ENCODE peak calls at places on chromosome 10, in six cellular contexts. One of them, this sample, is unnamed.

GRCh38 chr10:95374597-95375209 is 83.9 kb upstream of the PDLIM1 start:
- DNase-seq in adrenal gland: peak; percentile 82
- DNase-seq in transverse colon: peak; percentile 82
- DNase-seq in naive thymus-derived CD4-positive, alpha-beta T cell: no peak
- DNase-seq in gastrocnemius medialis: peak; percentile 73
- DNase-seq in Peyer's patch: peak; percentile 32
- DNase-seq in this sample: no peak

GRCh38 chr10:1605999-1606940 is 131.1 kb downstream of the ADARB2 start:
- DNase-seq in adrenal gland: no peak
- DNase-seq in transverse colon: no peak
- DNase-seq in naive thymus-derived CD4-positive, alpha-beta T cell: no peak
- DNase-seq in gastrocnemius medialis: no peak
- DNase-seq in Peyer's patch: no peak
- DNase-seq in this sample: no peak

GRCh38 chr10:18880530-18880929 is 168.1 kb upstream of the MALRD1 start:
- DNase-seq in adrenal gland: no peak
- DNase-seq in transverse colon: no peak
- DNase-seq in naive thymus-derived CD4-positive, alpha-beta T cell: no peak
- DNase-seq in gastrocnemius medialis: no peak
- DNase-seq in Peyer's patch: no peak
- DNase-seq in this sample: no peak

GRCh38 chr10:106540606-106541005 is 623.9 kb downstream of the SORCS1 start:
- DNase-seq in adrenal gland: no peak
- DNase-seq in transverse colon: no peak
- DNase-seq in naive thymus-derived CD4-positive, alpha-beta T cell: no peak
- DNase-seq in gastrocnemius medialis: no peak
- DNase-seq in Peyer's patch: no peak
- DNase-seq in this sample: no peak

GRCh38 chr10:59623100-59623822 is 86.4 kb downstream of the SLC16A9 start:
- DNase-seq in adrenal gland: no peak
- DNase-seq in transverse colon: no peak
- DNase-seq in naive thymus-derived CD4-positive, alpha-beta T cell: no peak
- DNase-seq in gastrocnemius medialis: no peak
- DNase-seq in Peyer's patch: no peak
- DNase-seq in this sample: no peak

GRCh38 chr10:71156436-71156835 is 55.9 kb upstream of the UNC5B start:
- DNase-seq in adrenal gland: no peak
- DNase-seq in transverse colon: no peak
- DNase-seq in naive thymus-derived CD4-positive, alpha-beta T cell: no peak
- DNase-seq in gastrocnemius medialis: no peak
- DNase-seq in Peyer's patch: no peak
- DNase-seq in this sample: no peak

GRCh38 chr10:102027261-102027660 is 28.7 kb downstream of the ARMH3 start:
- DNase-seq in adrenal gland: no peak
- DNase-seq in transverse colon: no peak
- DNase-seq in naive thymus-derived CD4-positive, alpha-beta T cell: no peak
- DNase-seq in gastrocnemius medialis: no peak
- DNase-seq in Peyer's patch: no peak
- DNase-seq in this sample: no peak

GRCh38 chr10:113068178-113068890 is 118.3 kb downstream of the TCF7L2 start:
- DNase-seq in adrenal gland: no peak
- DNase-seq in transverse colon: no peak
- DNase-seq in naive thymus-derived CD4-positive, alpha-beta T cell: no peak
- DNase-seq in gastrocnemius medialis: no peak
- DNase-seq in Peyer's patch: no peak
- DNase-seq in this sample: no peak

GRCh38 chr10:49334993-49335972 is 36.3 kb downstream of the C10orf71 start:
- DNase-seq in adrenal gland: no peak
- DNase-seq in transverse colon: no peak
- DNase-seq in naive thymus-derived CD4-positive, alpha-beta T cell: no peak
- DNase-seq in gastrocnemius medialis: no peak
- DNase-seq in Peyer's patch: no peak
- DNase-seq in this sample: no peak

GRCh38 chr10:60810437-60811182 is 32.3 kb downstream of the CDK1 start:
- DNase-seq in adrenal gland: no peak
- DNase-seq in transverse colon: no peak
- DNase-seq in naive thymus-derived CD4-positive, alpha-beta T cell: no peak
- DNase-seq in gastrocnemius medialis: peak; percentile 23
- DNase-seq in Peyer's patch: no peak
- DNase-seq in this sample: no peak

GRCh38 chr10:79329529-79329928 is 17.7 kb upstream of the PPIF start:
- DNase-seq in adrenal gland: no peak
- DNase-seq in transverse colon: no peak
- DNase-seq in naive thymus-derived CD4-positive, alpha-beta T cell: no peak
- DNase-seq in gastrocnemius medialis: no peak
- DNase-seq in Peyer's patch: no peak
- DNase-seq in this sample: no peak

GRCh38 chr10:80498833-80499671 is 38.6 kb upstream of the SH2D4B start:
- DNase-seq in adrenal gland: peak; percentile 92
- DNase-seq in transverse colon: peak; percentile 88
- DNase-seq in naive thymus-derived CD4-positive, alpha-beta T cell: peak; percentile 32
- DNase-seq in gastrocnemius medialis: peak; percentile 92
- DNase-seq in Peyer's patch: peak; percentile 61
- DNase-seq in this sample: peak; percentile 93

GRCh38 chr10:128078136-128078969 is 47.9 kb downstream of the MKI67 start:
- DNase-seq in adrenal gland: no peak
- DNase-seq in transverse colon: peak; percentile 41
- DNase-seq in naive thymus-derived CD4-positive, alpha-beta T cell: no peak
- DNase-seq in gastrocnemius medialis: no peak
- DNase-seq in Peyer's patch: no peak
- DNase-seq in this sample: peak; percentile 77

GRCh38 chr10:12503311-12503710 is 154.0 kb downstream of the CAMK1D start:
- DNase-seq in adrenal gland: no peak
- DNase-seq in transverse colon: peak; percentile 34
- DNase-seq in naive thymus-derived CD4-positive, alpha-beta T cell: no peak
- DNase-seq in gastrocnemius medialis: no peak
- DNase-seq in Peyer's patch: no peak
- DNase-seq in this sample: peak; percentile 34

GRCh38 chr10:98414932-98415709 is at the start of gene PYROXD2:
- DNase-seq in adrenal gland: peak; percentile 88
- DNase-seq in transverse colon: peak; percentile 93
- DNase-seq in naive thymus-derived CD4-positive, alpha-beta T cell: peak; percentile 32
- DNase-seq in gastrocnemius medialis: peak; percentile 81
- DNase-seq in Peyer's patch: peak; percentile 62
- DNase-seq in this sample: peak; percentile 92

GRCh38 chr10:34228066-34228465 is 587.0 kb downstream of the PARD3 start:
- DNase-seq in adrenal gland: no peak
- DNase-seq in transverse colon: no peak
- DNase-seq in naive thymus-derived CD4-positive, alpha-beta T cell: no peak
- DNase-seq in gastrocnemius medialis: no peak
- DNase-seq in Peyer's patch: no peak
- DNase-seq in this sample: no peak

GRCh38 chr10:43888551-43888950 is 239.9 kb upstream of the ZNF32 start:
- DNase-seq in adrenal gland: no peak
- DNase-seq in transverse colon: no peak
- DNase-seq in naive thymus-derived CD4-positive, alpha-beta T cell: no peak
- DNase-seq in gastrocnemius medialis: no peak
- DNase-seq in Peyer's patch: no peak
- DNase-seq in this sample: no peak

GRCh38 chr10:44173558-44173894 is 211.4 kb downstream of the CXCL12 start:
- DNase-seq in adrenal gland: no peak
- DNase-seq in transverse colon: no peak
- DNase-seq in naive thymus-derived CD4-positive, alpha-beta T cell: no peak
- DNase-seq in gastrocnemius medialis: no peak
- DNase-seq in Peyer's patch: no peak
- DNase-seq in this sample: no peak

GRCh38 chr10:113982745-113983144 is 60.9 kb upstream of the ADRB1 start:
- DNase-seq in adrenal gland: no peak
- DNase-seq in transverse colon: no peak
- DNase-seq in naive thymus-derived CD4-positive, alpha-beta T cell: no peak
- DNase-seq in gastrocnemius medialis: no peak
- DNase-seq in Peyer's patch: no peak
- DNase-seq in this sample: no peak

GRCh38 chr10:132461103-132461682 is 64.2 kb downstream of the PWWP2B start:
- DNase-seq in adrenal gland: no peak
- DNase-seq in transverse colon: no peak
- DNase-seq in naive thymus-derived CD4-positive, alpha-beta T cell: no peak
- DNase-seq in gastrocnemius medialis: peak; percentile 10
- DNase-seq in Peyer's patch: no peak
- DNase-seq in this sample: peak; percentile 47

GRCh38 chr10:1168763-1169162 is 112.6 kb downstream of the WDR37 start:
- DNase-seq in adrenal gland: no peak
- DNase-seq in transverse colon: no peak
- DNase-seq in naive thymus-derived CD4-positive, alpha-beta T cell: no peak
- DNase-seq in gastrocnemius medialis: no peak
- DNase-seq in Peyer's patch: no peak
- DNase-seq in this sample: peak; percentile 52

GRCh38 chr10:32367793-32368453 is 21.0 kb upstream of the EPC1 start:
- DNase-seq in adrenal gland: peak; percentile 74
- DNase-seq in transverse colon: peak; percentile 84
- DNase-seq in naive thymus-derived CD4-positive, alpha-beta T cell: peak; percentile 67
- DNase-seq in gastrocnemius medialis: peak; percentile 56
- DNase-seq in Peyer's patch: peak; percentile 59
- DNase-seq in this sample: no peak

GRCh38 chr10:125094826-125095225 is 65.5 kb downstream of the CTBP2 start:
- DNase-seq in adrenal gland: no peak
- DNase-seq in transverse colon: no peak
- DNase-seq in naive thymus-derived CD4-positive, alpha-beta T cell: no peak
- DNase-seq in gastrocnemius medialis: no peak
- DNase-seq in Peyer's patch: no peak
- DNase-seq in this sample: peak; percentile 64
- H3K9me3 ChIP-seq in adrenal gland: no peaks in the 10 kb centered on the region
- H3K9me3 ChIP-seq in transverse colon: no peaks in the 10 kb centered on the region
- H3K9me3 ChIP-seq in naive thymus-derived CD4-positive, alpha-beta T cell: no peaks in the 10 kb centered on the region
- H3K9me3 ChIP-seq in gastrocnemius medialis: no peaks in the 10 kb centered on the region
- H3K9me3 ChIP-seq in Peyer's patch: no peaks in the 10 kb centered on the region
- H3K9me3 ChIP-seq in this sample: no peaks in the 10 kb centered on the region

DNA sequence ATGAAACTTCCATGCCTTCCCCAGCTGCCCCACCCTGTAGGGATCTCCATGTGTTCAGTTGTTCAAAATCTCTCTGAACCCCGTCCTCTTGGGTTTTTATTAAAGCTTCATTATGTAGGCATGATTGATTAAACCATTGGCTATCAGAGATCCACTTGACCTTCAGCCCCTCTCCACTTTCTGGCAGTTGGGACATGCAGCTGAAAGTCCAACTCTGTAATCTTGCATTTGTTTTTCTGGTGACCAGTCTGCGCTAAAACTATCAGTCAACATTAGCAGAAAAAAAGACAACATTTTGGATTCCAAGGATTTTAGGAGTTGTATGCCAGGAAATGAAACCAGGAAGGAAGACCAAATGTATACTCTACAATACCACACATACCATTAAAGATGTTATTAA is 1115.1 kb downstream of the XPNPEP1 start:
- DNase-seq in adrenal gland: no peak
- DNase-seq in transverse colon: no peak
- DNase-seq in naive thymus-derived CD4-positive, alpha-beta T cell: no peak
- DNase-seq in gastrocnemius medialis: no peak
- DNase-seq in Peyer's patch: no peak
- DNase-seq in this sample: no peak
- H3K9me3 ChIP-seq in adrenal gland: no peaks in the 10 kb centered on the region
- H3K9me3 ChIP-seq in transverse colon: no peaks in the 10 kb centered on the region
- H3K9me3 ChIP-seq in naive thymus-derived CD4-positive, alpha-beta T cell: no peaks in the 10 kb centered on the region
- H3K9me3 ChIP-seq in gastrocnemius medialis: no peaks in the 10 kb centered on the region
- H3K9me3 ChIP-seq in Peyer's patch: no peaks in the 10 kb centered on the region
- H3K9me3 ChIP-seq in this sample: no peaks in the 10 kb centered on the region

DNA sequence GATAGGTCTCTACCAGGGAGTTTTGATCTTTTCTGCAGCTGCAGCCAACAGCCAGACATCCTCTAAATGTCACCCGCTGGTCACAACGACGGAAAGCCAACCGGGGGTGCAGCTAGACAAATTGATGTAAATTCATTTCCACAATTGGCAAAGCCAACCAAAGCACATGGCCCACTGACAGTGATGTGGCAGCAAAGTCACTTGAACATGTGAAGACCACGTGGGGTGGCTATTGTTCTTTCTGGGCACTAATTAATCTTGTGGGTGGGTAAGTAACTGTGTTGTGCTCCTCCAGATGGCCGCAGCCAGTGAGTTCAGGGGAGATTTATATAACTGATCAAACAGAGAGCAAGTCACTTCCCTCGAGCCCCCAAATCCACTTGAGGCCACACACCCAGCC is 354.1 kb downstream of the ANKRD30A start:
- DNase-seq in adrenal gland: no peak
- DNase-seq in transverse colon: no peak
- DNase-seq in naive thymus-derived CD4-positive, alpha-beta T cell: no peak
- DNase-seq in gastrocnemius medialis: no peak
- DNase-seq in Peyer's patch: no peak
- DNase-seq in this sample: no peak
- H3K9me3 ChIP-seq in adrenal gland: no peaks in the 10 kb centered on the region
- H3K9me3 ChIP-seq in transverse colon: no peaks in the 10 kb centered on the region
- H3K9me3 ChIP-seq in naive thymus-derived CD4-positive, alpha-beta T cell: no peaks in the 10 kb centered on the region
- H3K9me3 ChIP-seq in gastrocnemius medialis: no peaks in the 10 kb centered on the region
- H3K9me3 ChIP-seq in Peyer's patch: no peaks in the 10 kb centered on the region
- H3K9me3 ChIP-seq in this sample: peaks cover 28% of the 10 kb centered on the region

GRCh38 chr10:123221418-123221817 is 67.2 kb downstream of the BUB3 start:
- DNase-seq in adrenal gland: no peak
- DNase-seq in transverse colon: no peak
- DNase-seq in naive thymus-derived CD4-positive, alpha-beta T cell: no peak
- DNase-seq in gastrocnemius medialis: no peak
- DNase-seq in Peyer's patch: no peak
- DNase-seq in this sample: no peak
- H3K9me3 ChIP-seq in adrenal gland: no peaks in the 10 kb centered on the region
- H3K9me3 ChIP-seq in transverse colon: no peaks in the 10 kb centered on the region
- H3K9me3 ChIP-seq in naive thymus-derived CD4-positive, alpha-beta T cell: no peaks in the 10 kb centered on the region
- H3K9me3 ChIP-seq in gastrocnemius medialis: no peaks in the 10 kb centered on the region
- H3K9me3 ChIP-seq in Peyer's patch: no peaks in the 10 kb centered on the region
- H3K9me3 ChIP-seq in this sample: no peaks in the 10 kb centered on the region

GRCh38 chr10:3523309-3524050 is 261.5 kb downstream of the KLF6 start:
- DNase-seq in adrenal gland: no peak
- DNase-seq in transverse colon: no peak
- DNase-seq in naive thymus-derived CD4-positive, alpha-beta T cell: no peak
- DNase-seq in gastrocnemius medialis: no peak
- DNase-seq in Peyer's patch: no peak
- DNase-seq in this sample: no peak
- H3K9me3 ChIP-seq in adrenal gland: no peaks in the 10 kb centered on the region
- H3K9me3 ChIP-seq in transverse colon: no peaks in the 10 kb centered on the region
- H3K9me3 ChIP-seq in naive thymus-derived CD4-positive, alpha-beta T cell: no peaks in the 10 kb centered on the region
- H3K9me3 ChIP-seq in gastrocnemius medialis: no peaks in the 10 kb centered on the region
- H3K9me3 ChIP-seq in Peyer's patch: no peaks in the 10 kb centered on the region
- H3K9me3 ChIP-seq in this sample: no peaks in the 10 kb centered on the region

GRCh38 chr10:104367856-104368255 is 14.2 kb downstream of the CFAP58 start:
- DNase-seq in adrenal gland: no peak
- DNase-seq in transverse colon: no peak
- DNase-seq in naive thymus-derived CD4-positive, alpha-beta T cell: no peak
- DNase-seq in gastrocnemius medialis: no peak
- DNase-seq in Peyer's patch: no peak
- DNase-seq in this sample: no peak

GRCh38 chr10:104371753-104372152 is 18.1 kb downstream of the CFAP58 start:
- DNase-seq in adrenal gland: no peak
- DNase-seq in transverse colon: no peak
- DNase-seq in naive thymus-derived CD4-positive, alpha-beta T cell: no peak
- DNase-seq in gastrocnemius medialis: no peak
- DNase-seq in Peyer's patch: no peak
- DNase-seq in this sample: no peak

GRCh38 chr10:104368406-104368805 is 14.8 kb downstream of the CFAP58 start:
- DNase-seq in adrenal gland: no peak
- DNase-seq in transverse colon: no peak
- DNase-seq in naive thymus-derived CD4-positive, alpha-beta T cell: no peak
- DNase-seq in gastrocnemius medialis: no peak
- DNase-seq in Peyer's patch: no peak
- DNase-seq in this sample: no peak
- H3K9me3 ChIP-seq in adrenal gland: no peaks in the 10 kb centered on the region
- H3K9me3 ChIP-seq in transverse colon: peaks cover 7% of the 10 kb centered on the region
- H3K9me3 ChIP-seq in naive thymus-derived CD4-positive, alpha-beta T cell: no peaks in the 10 kb centered on the region
- H3K9me3 ChIP-seq in gastrocnemius medialis: no peaks in the 10 kb centered on the region
- H3K9me3 ChIP-seq in Peyer's patch: no peaks in the 10 kb centered on the region
- H3K9me3 ChIP-seq in this sample: peaks cover 18% of the 10 kb centered on the region

This sample was measured in spleen.